ENCODE peak calls at places on chromosomes 1 and 21, in five cellular contexts. O is A673, T is fibroblast of lung, S is HCT116, N is GM23248. Z is an unnamed sample.

GRCh38 chr1:175701590-175701989 is 41.8 kb downstream of the TNR start:
- DNase-seq in O (no peak), T (no peak), S (no peak), N (no peak), Z (no peak)

GRCh38 chr1:203103201-203103600 is 17.4 kb upstream of the MYOG start:
- DNase-seq in O (no peak), T (no peak), S (no peak), N (no peak), Z (no peak)

GRCh38 chr1:108199231-108199657 is 899 bp downstream of the SLC25A24 start:
- DNase-seq in O (peak; percentile 51), T (peak; percentile 48), S (peak; percentile 16), N (peak; percentile 62), Z (peak; percentile 35)

GRCh38 chr1:102891868-102892625 is 216.3 kb downstream of the COL11A1 start:
- DNase-seq in O (no peak), T (peak; percentile 67), S (no peak), N (peak; percentile 93), Z (peak; percentile 5)

GRCh38 chr1:17875171-17875881 is 120.2 kb downstream of the ACTL8 start:
- DNase-seq in O (no peak), T (peak; percentile 56), S (no peak), N (peak; percentile 88), Z (no peak)

GRCh38 chr1:9242338-9242969 is 7.9 kb downstream of the H6PD start:
- DNase-seq in O (no peak), T (peak; percentile 66), S (no peak), N (no peak), Z (peak; percentile 73)

GRCh38 chr1:119744598-119744942 is 24.1 kb downstream of the HMGCS2 start:
- DNase-seq in O (no peak), T (no peak), S (no peak), N (no peak), Z (no peak)

GRCh38 chr1:243855616-243856318 is 5.7 kb upstream of the AKT3 start:
- DNase-seq in O (no peak), T (no peak), S (no peak), N (no peak), Z (no peak)

GRCh38 chr1:6083801-6084467 is 38.2 kb downstream of the KCNAB2 start:
- DNase-seq in O (peak; percentile 30), T (no peak), S (no peak), N (peak; percentile 80), Z (no peak)

DNA sequence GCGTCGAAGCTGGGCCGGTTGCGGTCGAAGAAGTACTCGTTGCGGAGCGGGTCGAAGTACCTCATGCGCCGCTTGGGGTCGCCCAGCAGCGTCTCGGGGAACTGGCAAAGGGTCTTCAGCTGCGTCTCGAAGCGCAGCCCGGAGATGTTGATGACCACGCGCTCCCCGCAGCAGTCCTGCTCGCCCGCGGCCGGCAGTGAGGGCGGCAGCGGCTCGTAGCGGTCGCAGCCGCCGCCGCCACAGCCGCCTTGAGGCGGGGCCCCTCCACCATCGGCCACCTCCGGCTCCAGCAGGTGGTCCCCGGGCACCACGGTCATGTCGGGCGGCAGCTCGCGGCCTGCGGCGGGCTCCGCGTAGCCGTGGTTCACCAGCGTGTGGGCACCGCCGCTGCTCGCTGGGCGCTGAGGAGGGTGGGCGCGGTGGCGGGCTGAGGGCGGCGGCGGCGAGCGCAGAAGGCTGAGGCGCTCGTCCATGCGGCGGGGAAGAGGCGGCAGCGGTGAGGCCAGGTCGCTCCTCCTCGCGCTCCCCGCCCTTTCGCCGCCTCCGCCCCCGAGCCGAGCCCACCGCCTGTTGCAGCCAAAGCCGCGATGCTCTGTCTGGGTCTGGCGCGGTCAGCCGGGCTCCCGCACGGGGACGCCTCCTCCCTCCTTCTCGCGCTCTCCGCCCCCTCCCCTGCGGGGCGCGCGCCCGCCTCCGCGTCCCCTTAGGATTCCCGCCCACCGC is at the start of gene KCNA3:
- DNase-seq in O (peak; percentile 54), T (no peak), S (no peak), N (peak; percentile 18), Z (peak; percentile 32)
- TF ChIP-seq EZH2 in O (no peak), T (no peak), S (no peak), N (no peak), Z (peak; percentile 61)

DNA sequence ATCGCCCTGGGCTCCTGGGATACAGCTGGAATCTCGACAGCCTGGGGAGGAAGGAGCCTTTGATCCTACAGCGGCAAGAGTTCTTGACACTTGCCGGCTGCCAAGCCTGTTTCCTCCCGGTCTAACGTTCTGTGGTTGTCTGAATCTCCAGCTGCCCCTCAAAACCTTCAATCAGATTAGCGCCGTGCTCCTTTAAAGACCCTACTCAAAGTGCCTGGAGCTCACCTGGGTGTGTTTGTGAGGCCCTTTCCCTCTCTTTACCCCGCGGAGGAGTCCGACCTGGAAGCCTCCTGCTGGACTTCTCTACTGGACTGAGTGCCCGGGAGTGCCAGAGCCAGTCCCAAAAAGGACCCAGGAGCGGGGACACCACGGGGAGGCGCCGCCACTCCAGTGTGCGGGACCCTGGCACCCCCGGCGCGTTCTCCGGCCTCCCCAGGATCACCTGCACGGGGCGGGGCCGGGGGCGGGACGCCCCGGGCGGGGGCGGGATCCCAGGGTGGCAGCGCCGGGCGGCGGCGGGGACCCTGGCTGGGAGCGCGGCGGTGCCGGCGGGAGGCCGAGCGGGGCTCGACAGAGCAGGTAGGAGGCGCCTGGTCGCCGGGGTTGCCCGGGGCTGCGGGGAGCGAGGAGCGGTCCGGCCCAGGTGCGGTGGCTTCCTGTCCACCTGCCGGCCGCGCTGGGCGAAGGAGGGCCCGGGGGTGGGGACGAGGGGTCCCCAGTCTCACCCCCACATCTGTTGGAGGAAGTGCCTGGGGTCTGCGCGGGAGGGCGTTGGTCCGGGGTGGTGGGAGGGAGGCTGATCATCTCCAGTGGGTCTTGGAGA is at the start of gene NCMAP:
- DNase-seq in O (no peak), T (no peak), S (peak; percentile 10), N (peak; percentile 18), Z (peak; percentile 83)
- TF ChIP-seq EZH2 in O (no peak), T (peak; percentile 84), S (no peak), N (no peak), Z (peak; percentile 12)

GRCh38 chr1:155062702-155063411 is 683 bp upstream of the EFNA4 start:
- DNase-seq in O (peak; percentile 89), T (peak; percentile 44), S (no peak), N (peak; percentile 69), Z (peak; percentile 83)
- TF ChIP-seq EZH2 in O (no peak), T (no peak), S (no peak), N (no peak), Z (no peak)

DNA sequence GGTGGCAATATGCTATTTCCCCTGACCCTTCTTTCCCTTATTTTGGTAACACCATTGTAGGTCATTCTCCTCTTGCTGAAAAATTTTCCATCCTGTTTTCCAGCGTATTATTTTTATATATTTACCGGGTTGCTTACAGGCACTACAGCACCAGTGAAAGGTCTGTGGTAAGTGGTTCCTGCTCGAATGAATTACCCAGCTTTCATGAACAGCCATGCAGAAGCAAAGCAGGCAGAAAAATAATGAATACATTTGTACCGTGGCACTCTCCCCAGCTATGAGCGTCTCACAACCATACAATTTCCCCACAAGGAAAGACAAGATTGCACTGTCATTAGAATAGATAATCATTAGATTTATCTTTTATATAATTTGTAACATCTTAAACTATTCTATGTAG is 350.8 kb upstream of the PKN2 start:
- DNase-seq in O (no peak), T (peak; percentile 27), S (no peak), N (no peak), Z (no peak)
- TF ChIP-seq EZH2 in O (no peak), T (no peak), S (no peak), N (no peak), Z (no peak)

GRCh38 chr21:23963454-23963853 is 1643.8 kb downstream of the MRPL39 start:
- DNase-seq in O (no peak), T (no peak), S (no peak), N (no peak), Z (no peak)
- TF ChIP-seq EZH2 in O (no peak), T (no peak), S (no peak), N (no peak), Z (no peak)